ENCODE peak calls at places on chromosomes 3 and 15, in four cellular contexts. One of them, this sample, is unnamed.

GRCh38 chr15:49900836-49901235 is 218.2 kb downstream of the ATP8B4 start:
- DNase-seq in H9: no peak
- DNase-seq in mesendoderm: no peak
- DNase-seq in H1: no peak
- DNase-seq in this sample: no peak

GRCh38 chr3:44301746-44302145 is 36.8 kb upstream of the TCAIM start:
- DNase-seq in H9: no peak
- DNase-seq in mesendoderm: no peak
- DNase-seq in H1: no peak
- DNase-seq in this sample: no peak

GRCh38 chr3:149535395-149535685 is 60.8 kb downstream of the TM4SF4 start:
- DNase-seq in H9: no peak
- DNase-seq in mesendoderm: no peak
- DNase-seq in H1: no peak
- DNase-seq in this sample: no peak

GRCh38 chr3:47780727-47781325 is 867 bp downstream of the SMARCC1 start:
- DNase-seq in H9: no peak
- DNase-seq in mesendoderm: no peak
- DNase-seq in H1: no peak
- DNase-seq in this sample: peak

GRCh38 chr3:16412192-16412808 is 101.2 kb downstream of the RFTN1 start:
- DNase-seq in H9: no peak
- DNase-seq in mesendoderm: no peak
- DNase-seq in H1: no peak
- DNase-seq in this sample: no peak

GRCh38 chr3:127501177-127501576 is 89.4 kb downstream of the TPRA1 start:
- DNase-seq in H9: no peak
- DNase-seq in mesendoderm: no peak
- DNase-seq in H1: no peak
- DNase-seq in this sample: no peak

GRCh38 chr3:180018588-180018987 is 18.1 kb downstream of the PEX5L start:
- DNase-seq in H9: peak
- DNase-seq in mesendoderm: peak
- DNase-seq in H1: no peak
- DNase-seq in this sample: no peak

GRCh38 chr3:132804498-132804897 is 82.3 kb upstream of the NPHP3 start:
- DNase-seq in H9: no peak
- DNase-seq in mesendoderm: no peak
- DNase-seq in H1: no peak
- DNase-seq in this sample: no peak

GRCh38 chr15:92847841-92848240 is 52.3 kb upstream of the CHD2 start:
- DNase-seq in H9: no peak
- DNase-seq in mesendoderm: no peak
- DNase-seq in H1: no peak
- DNase-seq in this sample: no peak

GRCh38 chr15:92848464-92848851 is 51.7 kb upstream of the CHD2 start:
- DNase-seq in H9: no peak
- DNase-seq in mesendoderm: no peak
- DNase-seq in H1: no peak
- DNase-seq in this sample: no peak

GRCh38 chr15:92848852-92849598 is 51.1 kb upstream of the CHD2 start:
- DNase-seq in H9: no peak
- DNase-seq in mesendoderm: no peak
- DNase-seq in H1: no peak
- DNase-seq in this sample: peak

DNA sequence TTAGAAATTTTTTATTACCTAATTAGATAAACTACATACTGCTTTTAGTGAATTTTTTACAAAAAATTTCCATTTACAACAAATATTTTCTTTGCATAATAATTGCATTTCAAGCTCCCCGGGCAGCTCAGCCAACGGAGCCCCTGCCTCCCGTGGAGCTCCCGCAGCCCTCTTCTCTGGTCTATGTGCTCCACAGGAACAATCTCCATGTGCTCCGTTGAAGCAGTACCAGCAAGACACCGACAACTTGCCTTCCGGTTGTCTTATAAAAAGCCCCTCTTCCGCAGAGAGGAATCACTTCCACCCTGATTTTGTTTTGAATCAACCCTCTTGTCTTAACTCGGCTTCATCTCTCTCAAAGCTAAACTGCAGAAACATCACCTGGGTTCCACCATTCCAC is 46.9 kb upstream of the CHD2 start:
- DNase-seq in H9: no peak
- DNase-seq in mesendoderm: no peak
- DNase-seq in H1: no peak
- DNase-seq in this sample: no peak
- H4K5ac ChIP-seq in H9: no peak
- H4K5ac ChIP-seq in mesendoderm: no peak
- H4K5ac ChIP-seq in H1: no peak
- H4K5ac ChIP-seq in this sample: no peak

DNA sequence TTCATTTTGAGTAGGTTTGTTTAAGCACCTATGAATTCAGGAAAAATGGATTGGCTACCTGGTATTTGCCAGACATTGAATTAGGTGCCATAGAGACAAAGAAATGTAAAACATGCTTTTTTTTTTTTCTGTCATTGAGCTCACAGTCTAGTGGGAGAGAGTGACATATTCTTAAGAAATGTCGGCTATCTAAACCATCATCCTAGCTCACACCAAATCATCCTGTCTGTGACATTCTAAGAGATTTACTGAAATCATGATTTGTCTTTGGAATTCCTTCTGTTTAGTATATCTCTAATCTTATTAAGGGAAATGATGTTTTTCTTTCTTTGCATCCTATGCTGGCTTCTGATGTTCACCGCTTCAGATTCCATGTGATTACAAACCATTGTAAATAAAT is 59.5 kb upstream of the STXBP5L start:
- DNase-seq in H9: no peak
- DNase-seq in mesendoderm: no peak
- DNase-seq in H1: no peak
- DNase-seq in this sample: no peak
- H4K5ac ChIP-seq in H9: no peak
- H4K5ac ChIP-seq in mesendoderm: no peak
- H4K5ac ChIP-seq in H1: no peak
- H4K5ac ChIP-seq in this sample: no peak

DNA sequence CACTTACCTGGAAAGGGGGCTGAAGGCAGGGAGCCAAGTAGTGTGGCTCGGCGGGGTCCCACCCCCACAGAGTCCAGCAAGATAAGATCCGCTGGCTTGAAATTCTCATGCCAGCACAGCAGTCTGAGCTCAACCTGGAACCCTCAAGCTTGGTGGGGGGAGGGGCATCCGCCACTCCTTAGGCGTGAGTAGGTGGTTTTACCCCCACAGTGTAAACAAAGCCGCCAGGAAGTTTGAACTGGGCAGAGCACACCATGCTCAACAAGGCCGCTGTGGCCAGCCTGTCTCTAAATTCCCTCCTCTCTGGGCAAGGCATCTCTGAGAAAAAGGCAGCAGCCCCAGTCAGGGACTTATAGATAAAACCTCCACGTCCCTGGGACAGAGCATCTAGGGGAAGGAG is 156.3 kb downstream of the KBTBD8 start:
- DNase-seq in H9: peak
- DNase-seq in mesendoderm: peak
- DNase-seq in H1: peak
- DNase-seq in this sample: no peak
- H4K5ac ChIP-seq in H9: no peak
- H4K5ac ChIP-seq in mesendoderm: no peak
- H4K5ac ChIP-seq in H1: no peak
- H4K5ac ChIP-seq in this sample: no peak

GRCh38 chr3:161219495-161219894 is 1.6 kb upstream of the NMD3 start:
- DNase-seq in H9: no peak
- DNase-seq in mesendoderm: no peak
- DNase-seq in H1: no peak
- DNase-seq in this sample: no peak
- H4K5ac ChIP-seq in H9: no peak
- H4K5ac ChIP-seq in mesendoderm: no peak
- H4K5ac ChIP-seq in H1: no peak
- H4K5ac ChIP-seq in this sample: no peak

GRCh38 chr3:175493296-175493695 is 634.2 kb downstream of the NAALADL2 start:
- DNase-seq in H9: no peak
- DNase-seq in mesendoderm: no peak
- DNase-seq in H1: no peak
- DNase-seq in this sample: peak
- H4K5ac ChIP-seq in H9: no peak
- H4K5ac ChIP-seq in mesendoderm: no peak
- H4K5ac ChIP-seq in H1: no peak
- H4K5ac ChIP-seq in this sample: no peak

DNA sequence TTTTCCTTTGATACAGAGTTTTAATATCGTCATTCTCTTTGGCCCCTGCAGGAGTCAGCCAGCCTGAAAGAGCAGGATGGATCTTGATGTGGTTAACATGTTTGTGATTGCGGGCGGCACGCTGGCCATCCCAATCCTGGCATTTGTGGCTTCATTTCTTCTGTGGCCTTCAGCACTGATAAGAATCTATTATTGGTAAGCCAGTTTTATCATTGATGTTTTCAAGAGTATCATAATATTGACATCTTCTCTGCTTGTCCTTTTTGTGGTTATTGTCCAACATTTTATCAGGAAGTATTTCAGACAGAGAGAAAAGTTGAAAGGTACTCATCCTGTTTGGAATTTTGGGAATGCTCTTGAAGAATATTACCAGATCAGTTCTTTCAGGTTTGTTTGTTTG is 18.9 kb downstream of the ABHD6 start:
- DNase-seq in H9: no peak
- DNase-seq in mesendoderm: no peak
- DNase-seq in H1: no peak
- DNase-seq in this sample: no peak
- H4K5ac ChIP-seq in H9: no peak
- H4K5ac ChIP-seq in mesendoderm: no peak
- H4K5ac ChIP-seq in H1: no peak
- H4K5ac ChIP-seq in this sample: no peak

DNA sequence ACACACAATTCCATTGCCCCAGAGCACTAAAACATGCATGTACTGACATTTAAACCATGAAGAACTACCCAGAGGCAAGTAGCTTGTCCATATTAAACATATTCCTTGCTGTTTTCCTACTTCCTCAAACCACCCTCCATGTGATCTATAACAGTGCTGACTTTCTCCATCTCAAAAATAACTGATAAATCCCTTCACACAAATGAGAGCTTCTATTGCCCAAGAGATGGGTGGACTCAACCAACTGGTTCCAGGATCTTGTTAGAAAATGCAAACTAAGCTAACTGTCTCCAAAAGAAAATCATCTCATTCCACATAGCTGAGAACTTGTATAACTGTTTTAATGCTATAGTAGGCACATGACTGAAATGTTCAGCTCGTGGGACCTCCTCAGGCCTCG is 29.6 kb downstream of the DCLK3 start:
- DNase-seq in H9: no peak
- DNase-seq in mesendoderm: no peak
- DNase-seq in H1: no peak
- DNase-seq in this sample: no peak
- H4K5ac ChIP-seq in H9: no peak
- H4K5ac ChIP-seq in mesendoderm: no peak
- H4K5ac ChIP-seq in H1: no peak
- H4K5ac ChIP-seq in this sample: no peak

GRCh38 chr15:42825599-42825998 is 88.7 kb upstream of the CDAN1 start:
- DNase-seq in H9: no peak
- DNase-seq in mesendoderm: no peak
- DNase-seq in H1: no peak
- DNase-seq in this sample: no peak

GRCh38 chr15:42819781-42820180 is 82.9 kb upstream of the CDAN1 start:
- DNase-seq in H9: no peak
- DNase-seq in mesendoderm: no peak
- DNase-seq in H1: no peak
- DNase-seq in this sample: no peak

GRCh38 chr15:42826251-42826890 is 89.4 kb upstream of the CDAN1 start:
- DNase-seq in H9: no peak
- DNase-seq in mesendoderm: no peak
- DNase-seq in H1: no peak
- DNase-seq in this sample: no peak

DNA sequence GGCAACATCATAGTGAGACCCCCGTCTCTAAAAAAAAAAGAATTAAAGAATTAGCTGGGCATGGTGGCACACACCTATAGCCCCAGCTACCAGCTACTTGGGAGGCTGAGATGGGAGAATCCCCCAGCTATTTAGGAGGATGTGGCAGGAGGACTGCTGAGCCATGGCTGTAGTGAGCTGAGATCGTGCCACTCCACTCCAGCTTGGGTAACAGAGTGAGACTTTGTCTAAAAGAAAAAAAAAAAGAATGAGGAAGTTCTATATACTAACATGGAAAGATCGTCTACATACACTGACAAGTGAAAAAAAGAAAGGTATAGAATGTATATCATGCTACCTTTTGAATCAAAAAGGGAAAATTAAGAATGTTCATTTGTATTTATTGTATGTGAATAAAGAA is 83.9 kb upstream of the CDAN1 start:
- DNase-seq in H9: no peak
- DNase-seq in mesendoderm: no peak
- DNase-seq in H1: no peak
- DNase-seq in this sample: no peak
- H4K5ac ChIP-seq in H9: no peak
- H4K5ac ChIP-seq in mesendoderm: no peak
- H4K5ac ChIP-seq in H1: no peak
- H4K5ac ChIP-seq in this sample: no peak

GRCh38 chr3:170485294-170485693 is 66.6 kb downstream of the CLDN11 start:
- DNase-seq in H9: no peak
- DNase-seq in mesendoderm: no peak
- DNase-seq in H1: no peak
- DNase-seq in this sample: no peak
- H4K5ac ChIP-seq in H9: no peak
- H4K5ac ChIP-seq in mesendoderm: no peak
- H4K5ac ChIP-seq in H1: no peak
- H4K5ac ChIP-seq in this sample: no peak

GRCh38 chr3:55858727-55859126 is 371.6 kb upstream of the WNT5A start:
- DNase-seq in H9: no peak
- DNase-seq in mesendoderm: no peak
- DNase-seq in H1: no peak
- DNase-seq in this sample: no peak
- H4K5ac ChIP-seq in H9: no peak
- H4K5ac ChIP-seq in mesendoderm: no peak
- H4K5ac ChIP-seq in H1: no peak
- H4K5ac ChIP-seq in this sample: peak

This sample was measured in IMR-90.